ENCODE peak calls at places on chromosomes 13 and 19, in eight cellular contexts. I is psoas muscle; G is transverse colon; D is naive thymus-derived CD4-positive, alpha-beta T cell; H is caudate nucleus; Z is aorta; K is lung; S is neural progenitor cell. O is an unnamed sample.

GRCh38 chr19:48842744-48843162 is 6.5 kb upstream of the HSD17B14 start:
- DNase-seq in K (peak; percentile 47), S (peak; percentile 82), G (peak; percentile 34), I (no peak), H (peak; percentile 51), D (peak; percentile 62), Z (no peak), O (peak; percentile 17)

GRCh38 chr19:3656073-3656746 is 29.6 kb upstream of the CACTIN start:
- DNase-seq in Z (no peak), G (no peak), I (no peak), S (no peak), D (no peak), K (no peak), H (peak; percentile 36), O (no peak)

GRCh38 chr13:72208112-72208645 is 341.2 kb upstream of the DACH1 start:
- DNase-seq in D (no peak), H (no peak), K (no peak), I (no peak), G (no peak), S (no peak), Z (no peak), O (no peak)

GRCh38 chr19:38736036-38736412 is 8.2 kb downstream of the CAPN12 start:
- DNase-seq in H (no peak), K (peak; percentile 63), I (no peak), S (peak; percentile 82), G (peak; percentile 69), Z (peak; percentile 89), D (peak; percentile 38), O (peak; percentile 60)

GRCh38 chr13:73417012-73417615 is 358.3 kb downstream of the KLF5 start:
- DNase-seq in K (no peak), Z (no peak), D (no peak), I (no peak), G (no peak), S (peak; percentile 11), H (no peak), O (no peak)

GRCh38 chr13:102877285-102877684 is 31.5 kb downstream of the ERCC5 start:
- DNase-seq in I (no peak), S (no peak), G (no peak), H (no peak), K (no peak), D (no peak), Z (no peak), O (no peak)

GRCh38 chr13:112333756-112334543 is 42.2 kb upstream of the SPACA7 start:
- DNase-seq in I (no peak), Z (no peak), D (no peak), K (no peak), S (no peak), H (no peak), G (no peak), O (no peak)

GRCh38 chr13:34243396-34243795 is 425.4 kb downstream of the RFC3 start:
- DNase-seq in H (no peak), D (no peak), K (no peak), I (no peak), G (no peak), Z (no peak), S (no peak), O (no peak)

GRCh38 chr13:73608731-73609485 is 525.3 kb downstream of the KLF12 start:
- DNase-seq in D (no peak), I (no peak), G (no peak), K (peak; percentile 37), Z (no peak), H (no peak), S (no peak), O (no peak)

GRCh38 chr19:30069535-30070197 is 127.6 kb downstream of the URI1 start:
- DNase-seq in H (no peak), I (no peak), G (peak; percentile 3), D (no peak), K (no peak), S (no peak), Z (no peak), O (no peak)

GRCh38 chr19:54339646-54340358 is 840 bp upstream of the LILRA4 start:
- DNase-seq in I (no peak), S (no peak), K (no peak), D (no peak), Z (no peak), G (no peak), H (no peak), O (no peak)

GRCh38 chr19:29665215-29665825 is at the start of gene PLEKHF1:
- DNase-seq in S (peak; percentile 93), H (peak; percentile 84), G (peak; percentile 94), K (peak; percentile 86), Z (peak; percentile 96), I (peak; percentile 93), D (peak; percentile 81), O (peak; percentile 88)

GRCh38 chr13:48156466-48156865 is 61.6 kb upstream of the MED4 start:
- DNase-seq in S (no peak), K (no peak), G (peak; percentile 51), I (no peak), D (peak; percentile 73), H (no peak), Z (no peak), O (no peak)

GRCh38 chr13:28778308-28779215 is 41.6 kb upstream of the MTUS2 start:
- DNase-seq in G (no peak), H (no peak), K (no peak), D (no peak), I (no peak), Z (peak; percentile 73), S (no peak), O (no peak)

GRCh38 chr19:32674153-32674958 is 624 bp downstream of the ANKRD27 start:
- DNase-seq in H (no peak), K (no peak), S (peak; percentile 47), D (no peak), I (no peak), Z (no peak), G (no peak), O (no peak)

GRCh38 chr19:2051771-2052704 is 994 bp upstream of the MKNK2 start:
- DNase-seq in I (peak; percentile 57), Z (no peak), S (no peak), K (no peak), H (no peak), G (peak; percentile 73), D (peak; percentile 57), O (peak; percentile 62)

GRCh38 chr19:33400856-33401682 is 27.6 kb downstream of the CEBPG start:
- DNase-seq in S (no peak), Z (peak; percentile 74), G (peak; percentile 4), I (no peak), D (no peak), H (no peak), K (no peak), O (peak; percentile 69)

GRCh38 chr19:7504684-7505083 is 11.2 kb upstream of the ZNF358 start:
- DNase-seq in H (no peak), I (no peak), Z (no peak), S (no peak), G (no peak), K (no peak), D (no peak), O (no peak)

GRCh38 chr19:7507884-7508283 is 8.0 kb upstream of the ZNF358 start:
- DNase-seq in S (peak; percentile 73), G (peak; percentile 86), D (no peak), I (peak; percentile 83), H (no peak), K (peak; percentile 87), Z (peak; percentile 94), O (peak; percentile 85)

GRCh38 chr19:7505682-7506384 is 10.1 kb upstream of the ZNF358 start:
- DNase-seq in I (no peak), D (no peak), S (peak; percentile 63), K (no peak), G (peak; percentile 74), Z (no peak), H (no peak), O (no peak)

GRCh38 chr19:7506385-7507328 is 9.2 kb upstream of the ZNF358 start:
- DNase-seq in D (no peak), S (peak; percentile 91), I (peak; percentile 85), G (peak; percentile 94), H (no peak), Z (peak; percentile 91), K (peak; percentile 93), O (peak; percentile 84)

GRCh38 chr19:7505288-7505681 is 10.6 kb upstream of the ZNF358 start:
- DNase-seq in H (no peak), S (no peak), G (peak; percentile 40), Z (no peak), D (no peak), I (no peak), K (no peak), O (no peak)
- H3K27ac ChIP-seq in H (no peak overlapping the region), S (no peak overlapping the region), G (peak overlapping the region; percentile 55), Z (no peak overlapping the region), D (no peak overlapping the region), I (no peak overlapping the region), K (no peak overlapping the region), O (no peak overlapping the region)

DNA sequence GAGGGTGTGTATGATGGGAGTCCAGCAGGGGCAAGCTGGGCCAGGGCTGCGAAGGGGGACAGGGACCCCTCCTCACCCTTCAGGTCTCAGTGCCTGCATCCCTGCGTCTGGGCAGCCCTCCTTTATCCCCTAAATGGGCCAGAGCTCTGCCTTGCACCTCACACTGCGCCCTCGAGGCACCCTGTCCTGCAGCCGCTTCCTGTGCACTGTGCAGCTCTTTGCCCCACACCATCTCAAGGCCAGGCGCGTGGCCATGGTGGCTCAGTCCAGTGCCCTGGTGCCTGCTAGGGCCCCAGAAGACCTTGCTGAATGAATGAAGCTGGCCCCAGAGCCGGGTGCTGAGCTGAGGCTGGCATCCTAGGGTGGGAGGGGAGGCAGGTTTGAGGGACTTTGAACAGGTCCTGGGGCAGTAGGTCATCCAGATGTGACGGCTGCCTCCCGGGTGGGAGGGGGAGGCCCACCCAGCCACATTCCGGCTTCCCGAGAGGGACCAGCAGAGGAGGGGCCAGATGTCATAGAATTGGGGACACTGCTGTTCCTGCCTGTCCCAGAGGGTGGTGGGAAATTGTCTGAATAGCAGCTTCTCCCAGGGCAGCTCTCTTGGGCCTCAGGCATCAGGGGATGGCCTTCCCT is 3.2 kb downstream of the DDA1 start:
- DNase-seq in G (no peak), Z (no peak), H (no peak), D (no peak), I (no peak), S (no peak), K (no peak), O (no peak)
- H3K27ac ChIP-seq in G (no peak overlapping the region), Z (no peak overlapping the region), H (no peak overlapping the region), D (no peak overlapping the region), I (no peak overlapping the region), S (no peak overlapping the region), K (no peak overlapping the region), O (no peak overlapping the region)

DNA sequence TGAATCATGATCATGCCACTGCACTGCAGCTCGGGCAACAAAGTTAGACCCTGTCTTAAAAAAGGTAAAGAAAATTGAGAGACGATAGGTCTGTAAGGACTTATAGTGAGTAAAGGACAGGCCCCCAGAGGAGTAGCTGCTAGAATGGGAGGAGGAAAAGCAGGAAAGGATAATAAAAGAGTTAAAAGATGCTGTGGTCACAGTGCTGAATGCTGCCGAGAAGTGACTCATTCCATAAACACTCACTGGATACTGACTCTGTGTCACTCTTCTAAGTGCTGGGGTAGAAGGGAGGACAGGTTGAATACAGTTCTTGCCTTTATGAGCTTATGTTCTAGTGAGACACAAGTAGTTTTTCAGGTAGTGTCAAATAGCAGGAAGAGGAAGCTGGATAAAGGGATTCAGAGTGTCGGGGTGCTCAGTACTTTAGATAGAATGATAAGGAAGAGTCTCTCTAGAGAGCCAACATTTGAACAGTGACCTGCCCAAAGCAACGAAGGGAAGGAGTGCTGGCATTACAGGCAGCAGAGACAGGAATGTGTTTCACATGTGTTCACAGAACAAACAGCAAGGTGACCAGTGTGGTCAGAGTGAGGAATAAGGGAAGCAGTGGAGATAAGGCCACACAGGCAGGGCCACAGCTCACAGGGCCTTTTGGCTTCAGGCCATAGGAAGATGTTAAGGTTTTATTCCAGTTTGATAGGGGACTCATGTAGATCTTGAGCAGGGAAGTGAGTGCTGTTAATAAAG is 1240.5 kb downstream of the UQCRFS1 start:
- DNase-seq in K (no peak), I (no peak), H (no peak), G (no peak), D (no peak), S (no peak), Z (no peak), O (no peak)
- H3K27ac ChIP-seq in K (no peak overlapping the region), I (no peak overlapping the region), H (no peak overlapping the region), G (no peak overlapping the region), D (no peak overlapping the region), S (no peak overlapping the region), Z (no peak overlapping the region), O (no peak overlapping the region)

GRCh38 chr13:37208052-37208451 is 102.6 kb upstream of the CSNK1A1L start:
- DNase-seq in K (no peak), I (no peak), Z (no peak), S (no peak), H (no peak), G (no peak), D (no peak), O (no peak)
- H3K27ac ChIP-seq in K (no peak overlapping the region), I (no peak overlapping the region), Z (no peak overlapping the region), S (no peak overlapping the region), H (no peak overlapping the region), G (no peak overlapping the region), D (no peak overlapping the region), O (no peak overlapping the region)

O was measured in pancreas.